ENCODE peak calls at places on chromosomes 12 and 14, in seven cellular contexts. One of them, this sample, is unnamed. For H3K4me1, the result is how much of the 10 kb centered on the place peaks cover.

GRCh38 chr12:130658106-130658505 is 58.0 kb downstream of the RIMBP2 start:
- DNase-seq in pancreas: no peak
- DNase-seq in tibial nerve: no peak
- DNase-seq in upper lobe of right lung: peak
- DNase-seq in breast epithelium: no peak
- DNase-seq in esophagus squamous epithelium: no peak
- DNase-seq in CD8-positive, alpha-beta T cell: no peak
- DNase-seq in this sample: no peak

GRCh38 chr12:93127582-93128331 is 198.7 kb upstream of the EEA1 start:
- DNase-seq in pancreas: no peak
- DNase-seq in tibial nerve: no peak
- DNase-seq in upper lobe of right lung: peak
- DNase-seq in breast epithelium: peak
- DNase-seq in esophagus squamous epithelium: no peak
- DNase-seq in CD8-positive, alpha-beta T cell: no peak
- DNase-seq in this sample: peak

GRCh38 chr12:49059385-49060232 is 985 bp downstream of the KMT2D start:
- DNase-seq in pancreas: peak
- DNase-seq in tibial nerve: no peak
- DNase-seq in upper lobe of right lung: no peak
- DNase-seq in breast epithelium: no peak
- DNase-seq in esophagus squamous epithelium: no peak
- DNase-seq in CD8-positive, alpha-beta T cell: no peak
- DNase-seq in this sample: no peak

GRCh38 chr14:98144964-98145363 is 1127.0 kb downstream of the BCL11B start:
- DNase-seq in pancreas: no peak
- DNase-seq in tibial nerve: no peak
- DNase-seq in upper lobe of right lung: no peak
- DNase-seq in breast epithelium: no peak
- DNase-seq in esophagus squamous epithelium: no peak
- DNase-seq in CD8-positive, alpha-beta T cell: no peak
- DNase-seq in this sample: no peak

GRCh38 chr12:109762071-109762672 is 48.5 kb downstream of the FAM222A start:
- DNase-seq in pancreas: no peak
- DNase-seq in tibial nerve: no peak
- DNase-seq in upper lobe of right lung: peak
- DNase-seq in breast epithelium: no peak
- DNase-seq in esophagus squamous epithelium: no peak
- DNase-seq in CD8-positive, alpha-beta T cell: no peak
- DNase-seq in this sample: no peak

GRCh38 chr12:74889073-74889472 is 320.6 kb downstream of the KCNC2 start:
- DNase-seq in pancreas: no peak
- DNase-seq in tibial nerve: no peak
- DNase-seq in upper lobe of right lung: no peak
- DNase-seq in breast epithelium: no peak
- DNase-seq in esophagus squamous epithelium: no peak
- DNase-seq in CD8-positive, alpha-beta T cell: no peak
- DNase-seq in this sample: no peak

GRCh38 chr14:103404032-103404918 is 19.1 kb downstream of the MARK3 start:
- DNase-seq in pancreas: no peak
- DNase-seq in tibial nerve: no peak
- DNase-seq in upper lobe of right lung: no peak
- DNase-seq in breast epithelium: no peak
- DNase-seq in esophagus squamous epithelium: no peak
- DNase-seq in CD8-positive, alpha-beta T cell: no peak
- DNase-seq in this sample: no peak

GRCh38 chr12:103769240-103769945 is 71.6 kb downstream of the NT5DC3 start:
- DNase-seq in pancreas: no peak
- DNase-seq in tibial nerve: no peak
- DNase-seq in upper lobe of right lung: no peak
- DNase-seq in breast epithelium: no peak
- DNase-seq in esophagus squamous epithelium: no peak
- DNase-seq in CD8-positive, alpha-beta T cell: no peak
- DNase-seq in this sample: no peak

GRCh38 chr12:2264622-2265306 is 212.0 kb downstream of the CACNA1C start:
- DNase-seq in pancreas: no peak
- DNase-seq in tibial nerve: no peak
- DNase-seq in upper lobe of right lung: no peak
- DNase-seq in breast epithelium: peak
- DNase-seq in esophagus squamous epithelium: no peak
- DNase-seq in CD8-positive, alpha-beta T cell: no peak
- DNase-seq in this sample: no peak

DNA sequence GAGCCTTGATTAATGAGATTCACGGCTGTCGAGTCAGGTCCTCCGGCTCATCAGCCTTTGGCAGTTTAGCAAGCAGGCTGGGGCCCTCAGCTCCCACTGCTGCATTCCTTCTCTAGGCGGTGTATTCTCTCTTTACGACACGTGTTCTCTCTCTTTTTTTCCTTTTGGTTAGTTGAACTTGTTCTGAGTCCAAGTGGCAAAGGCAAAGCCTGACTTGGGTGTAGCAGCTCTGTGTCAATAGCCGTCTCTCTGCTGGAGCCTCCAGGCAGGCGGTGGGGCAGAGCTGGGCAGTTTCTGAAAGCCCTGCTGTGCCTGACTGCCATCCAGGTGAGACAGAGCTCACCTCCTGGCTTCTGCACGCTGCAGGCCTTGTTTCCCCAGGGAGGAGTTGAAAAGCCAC is 46.6 kb downstream of the SUSD6 start:
- DNase-seq in pancreas: peak
- DNase-seq in tibial nerve: no peak
- DNase-seq in upper lobe of right lung: peak
- DNase-seq in breast epithelium: peak
- DNase-seq in esophagus squamous epithelium: no peak
- DNase-seq in CD8-positive, alpha-beta T cell: no peak
- DNase-seq in this sample: no peak
- H3K4me1 ChIP-seq in pancreas: under half
- H3K4me1 ChIP-seq in tibial nerve: half or more
- H3K4me1 ChIP-seq in upper lobe of right lung: half or more
- H3K4me1 ChIP-seq in breast epithelium: half or more
- H3K4me1 ChIP-seq in esophagus squamous epithelium: half or more
- H3K4me1 ChIP-seq in CD8-positive, alpha-beta T cell: under half
- H3K4me1 ChIP-seq in this sample: half or more

DNA sequence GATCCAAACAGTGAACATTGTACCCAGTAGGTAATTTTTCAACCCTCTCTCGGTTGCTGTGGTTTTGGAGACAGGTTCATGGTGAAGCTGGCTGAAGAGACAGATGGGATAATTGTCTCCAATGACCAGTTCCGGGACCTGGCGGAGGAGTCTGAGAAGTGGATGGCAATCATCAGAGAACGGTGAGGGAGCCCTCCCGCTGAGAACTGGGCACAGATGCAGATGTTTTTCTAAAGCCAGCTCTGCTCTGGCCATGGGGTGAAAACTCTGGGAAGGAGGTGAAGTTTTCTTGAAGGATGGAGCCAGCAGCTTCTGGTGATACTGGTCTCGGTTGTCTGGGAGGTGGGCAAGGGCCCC is 6.2 kb downstream of the KHNYN start:
- DNase-seq in pancreas: no peak
- DNase-seq in tibial nerve: no peak
- DNase-seq in upper lobe of right lung: no peak
- DNase-seq in breast epithelium: no peak
- DNase-seq in esophagus squamous epithelium: no peak
- DNase-seq in CD8-positive, alpha-beta T cell: no peak
- DNase-seq in this sample: no peak
- H3K4me1 ChIP-seq in pancreas: under half
- H3K4me1 ChIP-seq in tibial nerve: half or more
- H3K4me1 ChIP-seq in upper lobe of right lung: under half
- H3K4me1 ChIP-seq in breast epithelium: under half
- H3K4me1 ChIP-seq in esophagus squamous epithelium: half or more
- H3K4me1 ChIP-seq in CD8-positive, alpha-beta T cell: under half
- H3K4me1 ChIP-seq in this sample: half or more

DNA sequence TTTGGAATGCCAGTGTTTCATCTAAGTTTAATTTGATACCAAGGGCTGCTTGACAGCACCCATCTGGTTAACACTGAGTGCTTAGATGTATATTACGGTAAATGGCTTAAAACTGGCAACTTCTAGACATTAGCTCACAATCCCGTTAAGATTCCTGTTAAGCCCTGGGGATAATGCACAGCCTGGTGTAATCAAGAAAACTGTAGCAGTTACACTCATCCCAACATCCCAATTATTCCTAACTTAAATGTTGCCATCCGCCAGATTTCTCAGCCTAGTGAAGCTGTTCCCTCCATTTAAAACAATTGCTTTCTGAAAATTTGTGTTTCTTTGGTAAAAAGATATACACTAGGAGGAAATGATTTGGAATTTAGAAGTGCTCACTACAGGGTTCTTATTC is 30.0 kb downstream of the PPFIBP1 start:
- DNase-seq in pancreas: no peak
- DNase-seq in tibial nerve: no peak
- DNase-seq in upper lobe of right lung: no peak
- DNase-seq in breast epithelium: no peak
- DNase-seq in esophagus squamous epithelium: no peak
- DNase-seq in CD8-positive, alpha-beta T cell: no peak
- DNase-seq in this sample: no peak
- H3K4me1 ChIP-seq in pancreas: under half
- H3K4me1 ChIP-seq in tibial nerve: half or more
- H3K4me1 ChIP-seq in upper lobe of right lung: under half
- H3K4me1 ChIP-seq in breast epithelium: under half
- H3K4me1 ChIP-seq in esophagus squamous epithelium: half or more
- H3K4me1 ChIP-seq in CD8-positive, alpha-beta T cell: under half
- H3K4me1 ChIP-seq in this sample: half or more

GRCh38 chr14:37411079-37411735 is 183.8 kb downstream of the FOXA1 start:
- DNase-seq in pancreas: no peak
- DNase-seq in tibial nerve: no peak
- DNase-seq in upper lobe of right lung: no peak
- DNase-seq in breast epithelium: no peak
- DNase-seq in esophagus squamous epithelium: no peak
- DNase-seq in CD8-positive, alpha-beta T cell: no peak
- DNase-seq in this sample: no peak

GRCh38 chr14:37401093-37401492 is 194.0 kb downstream of the FOXA1 start:
- DNase-seq in pancreas: no peak
- DNase-seq in tibial nerve: no peak
- DNase-seq in upper lobe of right lung: no peak
- DNase-seq in breast epithelium: no peak
- DNase-seq in esophagus squamous epithelium: no peak
- DNase-seq in CD8-positive, alpha-beta T cell: no peak
- DNase-seq in this sample: no peak

GRCh38 chr14:37403656-37404055 is 191.4 kb downstream of the FOXA1 start:
- DNase-seq in pancreas: no peak
- DNase-seq in tibial nerve: no peak
- DNase-seq in upper lobe of right lung: no peak
- DNase-seq in breast epithelium: no peak
- DNase-seq in esophagus squamous epithelium: no peak
- DNase-seq in CD8-positive, alpha-beta T cell: no peak
- DNase-seq in this sample: no peak

GRCh38 chr14:37406095-37406494 is 189.0 kb downstream of the FOXA1 start:
- DNase-seq in pancreas: no peak
- DNase-seq in tibial nerve: no peak
- DNase-seq in upper lobe of right lung: no peak
- DNase-seq in breast epithelium: no peak
- DNase-seq in esophagus squamous epithelium: no peak
- DNase-seq in CD8-positive, alpha-beta T cell: no peak
- DNase-seq in this sample: no peak
- H3K4me1 ChIP-seq in pancreas: under half
- H3K4me1 ChIP-seq in tibial nerve: under half
- H3K4me1 ChIP-seq in upper lobe of right lung: under half
- H3K4me1 ChIP-seq in breast epithelium: under half
- H3K4me1 ChIP-seq in esophagus squamous epithelium: under half
- H3K4me1 ChIP-seq in CD8-positive, alpha-beta T cell: under half
- H3K4me1 ChIP-seq in this sample: under half

DNA sequence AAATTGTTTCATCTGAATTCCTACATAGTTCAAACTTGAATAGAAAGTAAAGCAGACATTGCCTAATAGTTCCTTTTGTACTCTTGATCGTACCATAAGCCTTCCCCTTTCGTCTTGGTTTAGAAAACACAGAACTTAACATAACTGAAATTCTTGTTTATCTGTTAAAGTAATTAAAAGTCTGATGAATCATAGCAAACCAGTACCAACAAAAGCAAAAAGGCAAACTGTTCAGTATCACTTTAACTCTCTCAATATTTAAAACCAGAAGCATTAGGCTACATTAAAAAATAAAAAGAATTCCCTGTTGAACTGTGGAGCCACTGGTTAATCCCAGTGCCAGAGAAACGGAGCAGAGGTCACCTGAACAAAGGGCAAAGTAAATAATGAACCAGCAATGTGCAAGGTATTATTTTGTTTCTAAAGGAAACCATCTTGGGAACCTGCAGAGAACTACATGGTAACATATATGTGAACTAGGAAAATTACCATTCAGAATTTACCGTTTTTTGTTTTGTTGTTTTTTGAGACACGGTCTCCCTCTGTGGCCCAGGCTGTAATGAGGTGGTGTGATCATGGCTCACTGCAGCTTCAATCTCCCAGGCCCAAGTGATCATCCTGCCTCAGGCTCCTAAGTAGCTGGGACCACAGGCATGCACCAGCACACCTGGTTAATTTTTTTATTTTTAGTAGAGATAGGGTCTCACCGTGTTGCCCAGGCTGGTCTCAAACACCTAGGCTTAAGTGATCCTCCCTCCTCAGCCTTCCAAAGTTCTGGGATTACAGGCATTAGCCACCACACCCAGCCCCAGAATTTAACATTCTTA is 17.1 kb upstream of the HIGD1C start:
- DNase-seq in pancreas: no peak
- DNase-seq in tibial nerve: no peak
- DNase-seq in upper lobe of right lung: no peak
- DNase-seq in breast epithelium: no peak
- DNase-seq in esophagus squamous epithelium: no peak
- DNase-seq in CD8-positive, alpha-beta T cell: no peak
- DNase-seq in this sample: no peak
- H3K4me1 ChIP-seq in pancreas: under half
- H3K4me1 ChIP-seq in tibial nerve: half or more
- H3K4me1 ChIP-seq in upper lobe of right lung: under half
- H3K4me1 ChIP-seq in breast epithelium: under half
- H3K4me1 ChIP-seq in esophagus squamous epithelium: half or more
- H3K4me1 ChIP-seq in CD8-positive, alpha-beta T cell: under half
- H3K4me1 ChIP-seq in this sample: half or more

GRCh38 chr12:52915637-52916036 is 10.8 kb upstream of the KRT8 start:
- DNase-seq in pancreas: no peak
- DNase-seq in tibial nerve: no peak
- DNase-seq in upper lobe of right lung: no peak
- DNase-seq in breast epithelium: no peak
- DNase-seq in esophagus squamous epithelium: no peak
- DNase-seq in CD8-positive, alpha-beta T cell: no peak
- DNase-seq in this sample: no peak
- H3K4me1 ChIP-seq in pancreas: under half
- H3K4me1 ChIP-seq in tibial nerve: under half
- H3K4me1 ChIP-seq in upper lobe of right lung: under half
- H3K4me1 ChIP-seq in breast epithelium: under half
- H3K4me1 ChIP-seq in esophagus squamous epithelium: under half
- H3K4me1 ChIP-seq in CD8-positive, alpha-beta T cell: under half
- H3K4me1 ChIP-seq in this sample: under half

GRCh38 chr14:33941727-33942126 is 9.1 kb downstream of the EGLN3 start:
- DNase-seq in pancreas: no peak
- DNase-seq in tibial nerve: no peak
- DNase-seq in upper lobe of right lung: no peak
- DNase-seq in breast epithelium: no peak
- DNase-seq in esophagus squamous epithelium: no peak
- DNase-seq in CD8-positive, alpha-beta T cell: no peak
- DNase-seq in this sample: no peak
- H3K4me1 ChIP-seq in pancreas: under half
- H3K4me1 ChIP-seq in tibial nerve: under half
- H3K4me1 ChIP-seq in upper lobe of right lung: under half
- H3K4me1 ChIP-seq in breast epithelium: under half
- H3K4me1 ChIP-seq in esophagus squamous epithelium: under half
- H3K4me1 ChIP-seq in CD8-positive, alpha-beta T cell: under half
- H3K4me1 ChIP-seq in this sample: half or more

This sample was measured in left ventricle myocardium inferior.